ENCODE peak calls at places on chromosomes 12 and 14, in five cellular contexts. O, Y, I, H and C are unnamed samples.

GRCh38 chr12:1972856-1973317 is 31.4 kb downstream of the DCP1B start:
- DNase-seq in I (peak), O (no peak), H (no peak), Y (no peak), C (peak)

GRCh38 chr12:20183563-20183962 is 184.8 kb upstream of the PDE3A start:
- DNase-seq in O (no peak), I (peak), H (no peak), Y (no peak), C (peak)

GRCh38 chr14:84998216-84998615 is 531.7 kb upstream of the FLRT2 start:
- DNase-seq in I (no peak), O (no peak), Y (no peak), H (no peak), C (no peak)

GRCh38 chr12:24603371-24603770 is 345.5 kb downstream of the BCAT1 start:
- DNase-seq in I (no peak), O (no peak), Y (no peak), H (no peak), C (no peak)

GRCh38 chr14:60684203-60684602 is 34.9 kb upstream of the SIX1 start:
- DNase-seq in H (no peak), O (no peak), Y (no peak), I (no peak), C (no peak)

GRCh38 chr12:67237231-67237630 is 31.9 kb upstream of the CAND1 start:
- DNase-seq in O (peak), H (no peak), I (no peak), Y (peak), C (no peak)

GRCh38 chr14:43145361-43145760 is 1361.7 kb downstream of the FSCB start:
- DNase-seq in O (peak), I (peak), Y (no peak), H (no peak), C (no peak)

GRCh38 chr12:56676851-56677601 is 11.1 kb downstream of the PTGES3 start:
- DNase-seq in Y (no peak), H (no peak), O (no peak), I (no peak), C (no peak)

GRCh38 chr12:69698769-69699540 is at the start of gene BEST3:
- DNase-seq in Y (no peak), I (no peak), H (no peak), O (peak), C (no peak)

GRCh38 chr12:94553130-94553519 is 93.5 kb upstream of the CEP83 start:
- DNase-seq in Y (no peak), I (peak), H (peak), O (peak), C (peak)

GRCh38 chr12:124550123-124551089 is 17.0 kb downstream of the NCOR2 start:
- DNase-seq in O (peak), H (no peak), Y (no peak), I (no peak), C (no peak)

GRCh38 chr12:40393031-40393430 is 168.2 kb downstream of the LRRK2 start:
- DNase-seq in Y (no peak), H (no peak), O (no peak), I (no peak), C (no peak)

GRCh38 chr14:102088012-102088792 is 1.4 kb upstream of the HSP90AA1 start:
- DNase-seq in H (no peak), I (no peak), Y (peak), O (no peak), C (no peak)

GRCh38 chr14:58258156-58258555 is 13.5 kb downstream of the PSMA3 start:
- DNase-seq in I (no peak), O (no peak), H (no peak), Y (no peak), C (no peak)

GRCh38 chr12:3218150-3218845 is 141.1 kb downstream of the TSPAN9 start:
- DNase-seq in I (peak), H (no peak), Y (no peak), O (no peak), C (peak)
- H3K27ac ChIP-seq in I (peak), H (peak), Y (no peak), O (no peak), C (peak)

GRCh38 chr12:75917704-75918103 is 113.9 kb downstream of the PHLDA1 start:
- DNase-seq in Y (no peak), H (no peak), O (no peak), I (no peak), C (no peak)

GRCh38 chr12:75921687-75922289 is 109.8 kb downstream of the PHLDA1 start:
- DNase-seq in O (no peak), H (no peak), I (no peak), Y (no peak), C (no peak)

GRCh38 chr12:75923964-75924666 is 107.5 kb downstream of the PHLDA1 start:
- DNase-seq in O (no peak), H (no peak), Y (no peak), I (no peak), C (peak)

GRCh38 chr12:75922944-75923642 is 108.5 kb downstream of the PHLDA1 start:
- DNase-seq in Y (no peak), H (no peak), O (no peak), I (no peak), C (no peak)
- TF ChIP-seq CTCF in Y (no peak), H (no peak), O (no peak), I (no peak), C (no peak)

GRCh38 chr14:52008136-52008535 is 18.8 kb downstream of the RTRAF start:
- DNase-seq in O (no peak), H (no peak), Y (no peak), I (no peak), C (no peak)

GRCh38 chr14:52007211-52007610 is 17.9 kb downstream of the RTRAF start:
- DNase-seq in O (no peak), H (no peak), I (no peak), Y (no peak), C (no peak)

GRCh38 chr14:52005625-52006024 is 16.3 kb downstream of the RTRAF start:
- DNase-seq in I (no peak), H (no peak), Y (no peak), O (no peak), C (no peak)

GRCh38 chr14:52007637-52008036 is 18.3 kb downstream of the RTRAF start:
- DNase-seq in O (no peak), I (no peak), H (no peak), Y (no peak), C (no peak)

GRCh38 chr14:52006361-52006760 is 17.0 kb downstream of the RTRAF start:
- DNase-seq in Y (no peak), O (no peak), I (no peak), H (no peak), C (no peak)
- H3K9ac ChIP-seq in Y (no peak), O (no peak), I (no peak), H (no peak), C (no peak)

GRCh38 chr14:39781466-39781865 is 349.2 kb upstream of the FBXO33 start:
- DNase-seq in H (no peak), I (no peak), O (no peak), Y (no peak), C (no peak)
- H3K27ac ChIP-seq in H (no peak), I (no peak), O (no peak), Y (no peak), C (no peak)

GRCh38 chr14:90987140-90987539 is 73.3 kb downstream of the RPS6KA5 start:
- DNase-seq in H (no peak), O (peak), I (no peak), Y (no peak), C (no peak)

GRCh38 chr14:90983560-90983959 is 76.9 kb downstream of the RPS6KA5 start:
- DNase-seq in H (no peak), O (no peak), Y (no peak), I (no peak), C (no peak)

GRCh38 chr14:90981658-90982057 is 78.8 kb downstream of the RPS6KA5 start:
- DNase-seq in H (no peak), Y (no peak), O (no peak), I (no peak), C (no peak)

GRCh38 chr14:90985601-90986242 is 74.7 kb downstream of the RPS6KA5 start:
- DNase-seq in H (no peak), I (no peak), O (no peak), Y (no peak), C (no peak)

GRCh38 chr14:90986510-90986909 is 73.9 kb downstream of the RPS6KA5 start:
- DNase-seq in O (peak), I (no peak), H (peak), Y (no peak), C (no peak)
- TF ChIP-seq CTCF in O (no peak), I (no peak), H (peak), Y (no peak), C (no peak)

DNA sequence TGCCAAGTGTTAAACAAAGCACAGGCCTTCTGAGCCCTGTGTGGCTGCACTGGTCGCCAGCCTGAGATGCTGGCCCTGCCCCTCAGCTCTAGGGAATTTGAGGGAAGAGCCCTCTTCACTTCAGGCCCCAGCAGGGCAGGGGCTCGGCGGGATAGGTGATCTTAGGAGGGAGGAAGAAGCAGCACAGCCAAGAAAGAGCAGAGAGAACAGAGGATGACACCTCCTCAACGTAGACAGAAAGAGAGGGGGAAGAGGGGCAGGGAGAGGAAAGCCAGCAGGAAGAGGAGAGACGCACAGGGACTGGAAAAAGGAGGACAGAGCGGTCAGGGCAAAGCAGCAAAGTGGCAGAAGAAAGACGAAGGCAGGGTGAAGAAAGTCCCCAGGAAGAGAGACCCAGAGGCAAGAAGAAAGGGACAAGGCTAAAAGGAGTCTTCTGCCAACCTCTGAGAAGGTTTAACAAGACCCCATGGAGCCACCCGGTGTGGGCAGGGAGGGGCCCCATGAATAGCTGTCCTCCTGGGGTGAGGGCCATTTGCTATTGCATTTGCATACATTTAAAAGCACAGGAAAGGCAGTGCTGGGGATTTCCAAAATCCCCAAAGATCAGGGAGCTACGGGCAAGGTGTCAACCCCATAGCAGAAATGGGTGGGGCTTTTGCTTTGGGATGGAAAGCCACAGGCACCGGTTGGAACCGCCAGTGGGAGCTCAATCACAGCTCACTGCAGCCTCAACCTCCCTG is 22.8 kb downstream of the CMKLR1 start:
- DNase-seq in O (no peak), H (no peak), I (no peak), Y (peak), C (no peak)
- H3K9ac ChIP-seq in O (no peak), H (no peak), I (no peak), Y (no peak), C (no peak)

DNA sequence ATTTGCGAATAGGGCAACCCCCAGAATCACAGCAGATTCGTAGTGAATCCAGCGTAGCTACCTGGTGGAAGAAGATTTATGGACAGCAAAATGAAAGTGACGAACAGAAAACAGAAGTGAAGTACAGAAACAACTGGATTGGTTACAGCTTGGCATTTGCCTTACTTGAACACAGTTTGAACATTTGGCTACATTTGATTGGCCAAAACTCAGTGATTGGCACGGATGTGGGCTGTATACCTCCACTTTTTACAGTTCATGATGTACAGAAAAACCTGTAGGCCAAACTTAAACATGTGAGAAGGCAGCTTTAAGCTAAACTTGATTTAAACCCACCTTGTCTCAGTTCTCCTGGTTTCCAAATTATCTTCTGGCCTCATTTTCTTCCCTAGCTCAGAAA is 49.9 kb upstream of the AMN1 start:
- DNase-seq in I (no peak), Y (no peak), H (no peak), O (no peak), C (no peak)
- H3K27ac ChIP-seq in I (no peak), Y (no peak), H (no peak), O (no peak), C (no peak)

DNA sequence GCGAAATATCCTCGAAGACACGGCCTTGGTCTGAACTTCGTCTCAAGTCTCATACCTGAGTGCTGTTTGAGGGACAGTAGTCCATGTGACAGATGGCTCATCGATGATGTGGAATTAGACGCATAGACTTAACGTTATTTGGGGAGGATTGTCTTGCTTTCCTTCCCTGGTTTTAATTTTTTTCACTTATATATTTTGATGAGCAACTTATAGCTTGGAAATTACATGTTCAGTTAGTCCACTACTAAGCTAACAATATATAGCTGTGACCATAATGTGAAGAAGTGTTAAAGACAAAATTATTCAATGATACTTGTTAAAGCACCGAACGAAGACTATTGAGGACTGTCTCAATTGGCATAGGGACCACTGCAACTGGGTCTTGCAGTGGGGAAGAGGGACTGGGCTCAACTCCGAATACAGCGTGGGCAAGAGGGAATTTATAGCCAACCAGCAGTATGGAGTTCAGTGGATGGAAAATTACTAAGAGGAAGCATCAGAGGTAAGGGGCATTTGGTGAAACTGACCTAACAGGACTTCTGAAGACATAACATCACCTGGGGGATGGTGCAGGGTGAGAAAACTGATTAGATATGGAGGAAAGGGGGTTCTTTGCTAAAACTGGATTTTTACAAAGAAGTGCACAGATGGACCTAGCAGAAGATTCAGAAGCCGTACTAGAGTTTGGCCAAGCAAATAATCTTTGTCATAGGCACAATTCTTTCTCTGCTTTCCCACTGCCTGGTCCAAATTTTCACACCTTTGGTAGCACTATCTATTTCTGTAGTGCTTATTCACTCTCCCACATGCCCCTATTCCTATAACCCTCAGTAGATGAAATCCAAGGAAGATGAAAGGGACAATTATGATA is 910 bp upstream of the TM7SF3 start:
- DNase-seq in H (no peak), Y (no peak), O (no peak), I (no peak), C (no peak)
- TF ChIP-seq CTCF in H (no peak), Y (no peak), O (no peak), I (no peak), C (no peak)

DNA sequence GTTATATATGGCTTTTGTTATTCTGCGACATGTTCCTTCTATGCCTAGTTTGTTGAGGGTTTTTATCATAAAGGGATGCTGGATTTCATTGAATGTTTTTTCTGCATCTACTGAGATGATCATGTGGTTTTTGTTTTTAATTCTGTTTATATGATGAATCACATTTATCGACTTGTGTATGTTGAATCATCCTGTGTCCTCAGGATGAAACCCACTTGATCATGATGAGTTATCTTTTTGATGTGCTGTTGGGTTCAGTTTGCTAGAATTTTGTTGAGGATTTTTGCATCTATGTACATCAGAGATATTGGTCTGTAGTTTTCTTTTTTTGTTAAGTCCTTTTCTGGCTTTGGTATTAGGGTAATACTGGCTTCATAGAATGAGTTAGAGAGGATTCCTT is 291.2 kb downstream of the AKAP6 start:
- DNase-seq in O (peak), Y (no peak), H (no peak), I (peak), C (peak)
- H3K9ac ChIP-seq in O (no peak), Y (no peak), H (no peak), I (no peak), C (no peak)